ENCODE peak calls at places on chromosomes 12 and 14, in five cellular contexts. L is IMR-90, V is prostate gland, X is uterus, W is testis. Z is an unnamed sample.

GRCh38 chr12:28130625-28131598 is 59.3 kb upstream of the CCDC91 start:
- DNase-seq in V (no peak), W (peak; percentile 31), X (peak; percentile 64), L (peak; percentile 100), Z (no peak)

GRCh38 chr14:65915125-65915524 is 502.6 kb downstream of the FUT8 start:
- DNase-seq in L (no peak), W (no peak), X (no peak), V (no peak), Z (no peak)

GRCh38 chr12:77120156-77120555 is 54.8 kb upstream of the E2F7 start:
- DNase-seq in W (no peak), L (peak; percentile 79), V (no peak), X (no peak), Z (peak; percentile 24)

GRCh38 chr12:123013185-123014095 is 33.0 kb downstream of the ARL6IP4 start:
- DNase-seq in W (no peak), L (no peak), V (no peak), X (no peak), Z (no peak)

GRCh38 chr12:132314516-132315233 is 14.7 kb downstream of the GALNT9 start:
- DNase-seq in W (no peak), V (no peak), X (no peak), L (no peak), Z (no peak)

GRCh38 chr12:41769810-41770209 is 374.9 kb downstream of the GXYLT1 start:
- DNase-seq in W (no peak), X (no peak), L (no peak), V (no peak), Z (no peak)

GRCh38 chr14:73188501-73188903 is 48.8 kb upstream of the PAPLN start:
- DNase-seq in V (no peak), W (no peak), X (no peak), L (peak; percentile 84), Z (no peak)

GRCh38 chr14:69363055-69363454 is 35.0 kb downstream of the ERH start:
- DNase-seq in W (peak; percentile 55), V (no peak), X (no peak), L (peak; percentile 33), Z (no peak)

GRCh38 chr14:34935552-34935951 is 47.2 kb upstream of the SRP54 start:
- DNase-seq in L (no peak), X (no peak), W (no peak), V (no peak), Z (no peak)

GRCh38 chr14:83255015-83255726 is 1721.5 kb upstream of the SEL1L start:
- DNase-seq in W (no peak), V (no peak), X (no peak), L (peak; percentile 9), Z (no peak)

GRCh38 chr12:26126340-26127284 is 1.8 kb upstream of the BHLHE41 start:
- DNase-seq in V (peak; percentile 87), X (peak; percentile 87), L (peak; percentile 80), W (peak; percentile 93), Z (no peak)

GRCh38 chr12:94165670-94166069 is 17.3 kb downstream of the PLXNC1 start:
- DNase-seq in L (no peak), X (no peak), W (no peak), V (no peak), Z (no peak)

GRCh38 chr14:95507701-95508103 is 8.7 kb downstream of the SYNE3 start:
- DNase-seq in L (peak; percentile 75), W (no peak), X (no peak), V (no peak), Z (no peak)

GRCh38 chr12:65325183-65325582 is 46.7 kb downstream of the MSRB3 start:
- DNase-seq in W (no peak), X (no peak), V (no peak), L (no peak), Z (no peak)

GRCh38 chr12:124484526-124484953 is 82.9 kb downstream of the NCOR2 start:
- DNase-seq in V (no peak), L (no peak), W (no peak), X (no peak), Z (no peak)

GRCh38 chr12:112303004-112303403 is 79.2 kb downstream of the HECTD4 start:
- DNase-seq in L (peak; percentile 95), V (no peak), W (no peak), X (no peak), Z (no peak)

GRCh38 chr14:68047910-68048309 is 228.3 kb downstream of the RAD51B start:
- DNase-seq in L (peak; percentile 77), W (no peak), V (no peak), X (no peak), Z (no peak)

GRCh38 chr12:6271281-6271680 is 39.2 kb upstream of the PLEKHG6 start:
- DNase-seq in L (no peak), X (no peak), W (no peak), V (no peak), Z (no peak)

GRCh38 chr12:84131076-84131475 is 781.5 kb downstream of the SLC6A15 start:
- DNase-seq in L (peak; percentile 83), W (no peak), V (no peak), X (no peak), Z (no peak)

GRCh38 chr12:65335021-65335714 is 56.7 kb downstream of the MSRB3 start:
- DNase-seq in X (peak; percentile 73), L (peak; percentile 95), V (no peak), W (no peak), Z (peak; percentile 76)

GRCh38 chr12:63802012-63802608 is 22.4 kb downstream of the RXYLT1 start:
- DNase-seq in W (no peak), L (peak; percentile 25), V (no peak), X (no peak), Z (no peak)

GRCh38 chr12:19190292-19191031 is 60.9 kb downstream of the PLEKHA5 start:
- DNase-seq in V (no peak), X (no peak), W (no peak), L (peak; percentile 59), Z (no peak)

GRCh38 chr12:26122681-26123481 is 2.0 kb downstream of the BHLHE41 start:
- DNase-seq in X (peak; percentile 79), W (peak; percentile 84), L (peak; percentile 79), V (peak; percentile 64), Z (no peak)

GRCh38 chr12:123498126-123498825 is 35.2 kb downstream of the RILPL1 start:
- DNase-seq in V (no peak), X (no peak), W (no peak), L (no peak), Z (no peak)

GRCh38 chr12:77577756-77578155 is 252.9 kb upstream of the NAV3 start:
- DNase-seq in L (peak; percentile 40), V (no peak), X (no peak), W (no peak), Z (no peak)

GRCh38 chr14:99262977-99263448 is 9.0 kb downstream of the BCL11B start:
- DNase-seq in V (no peak), L (no peak), X (no peak), W (no peak), Z (no peak)

GRCh38 chr12:82867782-82868505 is 181.2 kb downstream of the TMTC2 start:
- DNase-seq in X (no peak), V (no peak), L (no peak), W (no peak), Z (no peak)

GRCh38 chr14:104138098-104138890 is at the start of gene KIF26A:
- DNase-seq in V (no peak), L (no peak), W (peak; percentile 41), X (no peak), Z (peak; percentile 51)

GRCh38 chr12:112153900-112154234 is 28.5 kb downstream of the TRAFD1 start:
- DNase-seq in V (no peak), X (no peak), W (no peak), L (no peak), Z (no peak)

GRCh38 chr12:85191-85666 is 18.7 kb downstream of the IQSEC3 start:
- DNase-seq in V (peak; percentile 81), L (no peak), X (no peak), W (no peak), Z (no peak)

GRCh38 chr14:66507722-66508546 is at the start of gene GPHN:
- DNase-seq in W (peak; percentile 98), V (peak; percentile 96), L (peak; percentile 97), X (peak; percentile 95), Z (peak; percentile 98)

GRCh38 chr12:111256629-111257434 is 112.1 kb downstream of the PHETA1 start:
- DNase-seq in X (no peak), W (no peak), L (no peak), V (no peak), Z (no peak)

GRCh38 chr12:8953773-8954402 is 4.4 kb upstream of the M6PR start:
- DNase-seq in V (no peak), X (no peak), W (no peak), L (no peak), Z (no peak)

GRCh38 chr14:66206554-66206953 is 279.6 kb upstream of the CCDC196 start:
- DNase-seq in X (no peak), W (no peak), V (no peak), L (no peak), Z (no peak)

GRCh38 chr12:104138747-104139186 is 757 bp upstream of the NFYB start:
- DNase-seq in L (no peak), W (no peak), X (peak; percentile 28), V (no peak), Z (no peak)

GRCh38 chr12:104134882-104135281 is 3.1 kb downstream of the NFYB start:
- DNase-seq in W (no peak), L (no peak), V (no peak), X (no peak), Z (no peak)

GRCh38 chr12:104136577-104136976 is 1.4 kb downstream of the NFYB start:
- DNase-seq in V (no peak), W (no peak), X (no peak), L (peak; percentile 67), Z (no peak)

GRCh38 chr12:104137902-104138746 is at the start of gene NFYB:
- DNase-seq in W (peak; percentile 98), V (peak; percentile 97), L (peak; percentile 98), X (peak; percentile 94), Z (peak; percentile 94)

GRCh38 chr12:104137175-104137901 is 672 bp downstream of the NFYB start:
- DNase-seq in L (peak; percentile 62), X (peak; percentile 51), V (peak; percentile 17), W (peak; percentile 35), Z (no peak)
- TF ChIP-seq POLR2A in L (no peak), X (no peak), V (no peak), W (no peak), Z (no peak)

GRCh38 chr12:92571169-92571568 is 131.6 kb upstream of the PLEKHG7 start:
- DNase-seq in W (no peak), X (no peak), V (no peak), L (no peak), Z (no peak)

GRCh38 chr12:92562063-92562734 is 140.6 kb upstream of the PLEKHG7 start:
- DNase-seq in X (no peak), W (no peak), L (no peak), V (no peak), Z (no peak)

GRCh38 chr12:92570056-92570753 is 132.6 kb upstream of the PLEKHG7 start:
- DNase-seq in X (peak; percentile 41), W (peak; percentile 86), V (peak; percentile 79), L (peak; percentile 86), Z (peak; percentile 75)

GRCh38 chr12:92568631-92569128 is 134.1 kb upstream of the PLEKHG7 start:
- DNase-seq in L (no peak), X (no peak), W (no peak), V (no peak), Z (no peak)

GRCh38 chr12:92566448-92567040 is 136.2 kb upstream of the PLEKHG7 start:
- DNase-seq in W (no peak), X (no peak), L (no peak), V (no peak), Z (no peak)
- TF ChIP-seq POLR2A in W (no peak), X (no peak), L (no peak), V (no peak), Z (no peak)

GRCh38 chr12:59904874-59905521 is 309.2 kb downstream of the SLC16A7 start:
- DNase-seq in L (peak; percentile 74), V (no peak), W (no peak), X (no peak), Z (no peak)
- TF ChIP-seq POLR2A in L (no peak), V (no peak), W (no peak), X (no peak), Z (no peak)

GRCh38 chr14:64914237-64914971 is at the start of gene CHURC1:
- DNase-seq in V (peak; percentile 99), W (peak; percentile 99), L (peak; percentile 96), X (peak; percentile 98), Z (peak; percentile 98)
- TF ChIP-seq POLR2A in V (peak; percentile 73), W (no peak), L (peak; percentile 96), X (peak; percentile 64), Z (peak; percentile 71)

Z was measured in HCT116.